ENCODE peak calls at places on chromosomes 5 and 9, in nine cellular contexts. O is cardiac muscle cell, Y is HCT116, K is GM06990, C is sigmoid colon, H is breast epithelium, V is heart left ventricle, T is LNCaP clone FGC, U is choroid plexus epithelial cell. X is an unnamed sample.

GRCh38 chr9:4235951-4236804 is 63.7 kb downstream of the GLIS3 start:
- DNase-seq in C (no peak), O (no peak), V (no peak), H (no peak), U (peak), K (no peak), T (peak), Y (peak), X (peak)

GRCh38 chr5:163619951-163620350 is 114.5 kb downstream of the MAT2B start:
- DNase-seq in O (no peak), T (no peak), Y (no peak), V (no peak), C (no peak), K (no peak), U (no peak), H (no peak), X (no peak)

GRCh38 chr5:39570418-39571027 is 145.7 kb upstream of the DAB2 start:
- DNase-seq in V (no peak), Y (peak), T (no peak), H (no peak), U (peak), C (no peak), K (no peak), O (peak), X (peak)

GRCh38 chr5:40518511-40518917 is 161.2 kb upstream of the PTGER4 start:
- DNase-seq in H (no peak), C (no peak), Y (peak), T (no peak), U (no peak), V (no peak), O (no peak), K (no peak), X (peak)

GRCh38 chr9:116549061-116549664 is 137.9 kb upstream of the TRIM32 start:
- DNase-seq in V (peak), O (no peak), T (no peak), H (peak), K (no peak), C (peak), Y (peak), U (peak), X (peak)

GRCh38 chr9:90466481-90466880 is 176.1 kb downstream of the DIRAS2 start:
- DNase-seq in T (no peak), H (no peak), Y (no peak), C (no peak), U (no peak), V (no peak), K (no peak), O (no peak), X (no peak)

GRCh38 chr9:36971935-36972488 is 62.1 kb downstream of the PAX5 start:
- DNase-seq in V (no peak), K (no peak), U (no peak), C (no peak), T (no peak), Y (no peak), H (no peak), O (no peak), X (no peak)

GRCh38 chr5:150574818-150575537 is 65.5 kb upstream of the SYNPO start:
- DNase-seq in C (peak), O (no peak), H (no peak), K (no peak), V (no peak), Y (no peak), U (no peak), T (no peak), X (no peak)

GRCh38 chr9:19967567-19968459 is 179.0 kb upstream of the SLC24A2 start:
- DNase-seq in O (no peak), Y (no peak), K (no peak), V (no peak), C (no peak), H (no peak), T (no peak), U (peak), X (no peak)

GRCh38 chr9:133054966-133055365 is 6.8 kb upstream of the CEL start:
- DNase-seq in H (peak), C (no peak), U (peak), O (peak), K (no peak), V (peak), T (no peak), Y (no peak), X (no peak)

GRCh38 chr9:111034573-111035539 is 3.4 kb downstream of the LPAR1 start:
- DNase-seq in Y (no peak), O (no peak), T (no peak), V (no peak), H (no peak), C (no peak), K (no peak), U (no peak), X (no peak)

GRCh38 chr9:16753256-16753655 is 117.2 kb downstream of the BNC2 start:
- DNase-seq in C (no peak), Y (no peak), H (no peak), O (no peak), U (no peak), K (no peak), V (no peak), T (no peak), X (no peak)

GRCh38 chr5:141691867-141692532 is 10.0 kb upstream of the ARAP3 start:
- DNase-seq in Y (peak), K (peak), T (no peak), V (peak), H (peak), U (peak), C (peak), O (peak), X (peak)

GRCh38 chr9:109793921-109794320 is 13.9 kb downstream of the PALM2AKAP2 start:
- DNase-seq in Y (no peak), U (no peak), H (no peak), V (no peak), C (no peak), O (no peak), T (no peak), K (no peak), X (no peak)

GRCh38 chr5:163888366-163888765 is 382.9 kb downstream of the MAT2B start:
- DNase-seq in C (no peak), H (no peak), U (peak), T (no peak), O (no peak), Y (no peak), K (no peak), V (no peak), X (no peak)

GRCh38 chr5:180070726-180071417 is 687 bp downstream of the RNF130 start:
- DNase-seq in Y (no peak), K (no peak), U (peak), O (peak), V (peak), C (peak), H (peak), T (no peak), X (peak)

GRCh38 chr5:68381060-68381459 is 165.5 kb downstream of the PIK3R1 start:
- DNase-seq in T (no peak), V (no peak), U (no peak), C (no peak), O (no peak), K (no peak), Y (no peak), H (no peak), X (no peak)

GRCh38 chr9:21796768-21797167 is 5.7 kb upstream of the MTAP start:
- DNase-seq in U (peak), O (no peak), C (no peak), H (no peak), Y (no peak), T (no peak), V (no peak), K (no peak), X (peak)

GRCh38 chr5:57097526-57097925 is 76.3 kb upstream of the GPBP1 start:
- DNase-seq in O (no peak), U (no peak), V (no peak), Y (no peak), T (no peak), K (no peak), C (no peak), H (no peak), X (no peak)

GRCh38 chr5:57094753-57095683 is 78.8 kb upstream of the GPBP1 start:
- DNase-seq in C (no peak), U (peak), K (no peak), V (no peak), O (no peak), H (no peak), Y (no peak), T (no peak), X (peak)
- TF ChIP-seq CTCF in C (no peak), U (peak), K (peak), V (no peak), O (peak), H (no peak), Y (no peak), T (peak), X (peak)

GRCh38 chr5:115309751-115310370 is 13.4 kb upstream of the CCDC112 start:
- DNase-seq in Y (peak), K (peak), H (no peak), V (no peak), C (no peak), U (peak), T (no peak), O (peak), X (no peak)
- TF ChIP-seq CTCF in Y (peak), K (peak), H (peak), V (peak), C (peak), U (peak), T (peak), O (peak), X (peak)

DNA sequence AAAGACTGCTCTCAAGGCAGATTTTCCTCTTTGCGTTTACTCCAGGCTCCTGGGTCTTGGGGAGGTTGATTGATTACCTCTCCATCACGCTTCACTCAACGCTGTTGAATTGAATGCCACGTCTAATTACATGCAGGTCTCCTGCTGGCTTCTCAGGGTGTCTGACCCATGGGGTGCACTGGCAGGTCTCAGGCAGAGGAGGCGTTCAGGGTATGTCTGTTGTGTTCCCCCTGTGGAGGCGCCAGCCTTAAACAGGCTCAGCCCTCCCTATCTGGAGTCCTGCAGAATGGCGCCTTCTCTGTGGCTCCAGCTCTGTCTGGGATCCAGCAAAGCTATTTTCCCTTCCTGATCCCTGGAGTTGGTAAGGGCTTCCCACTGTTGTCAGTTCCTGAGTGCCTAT is 149.9 kb downstream of the NTRK2 start:
- DNase-seq in K (no peak), C (no peak), H (no peak), Y (no peak), V (no peak), O (peak), T (no peak), U (no peak), X (no peak)
- TF ChIP-seq CTCF in K (no peak), C (no peak), H (no peak), Y (no peak), V (no peak), O (no peak), T (no peak), U (no peak), X (no peak)

DNA sequence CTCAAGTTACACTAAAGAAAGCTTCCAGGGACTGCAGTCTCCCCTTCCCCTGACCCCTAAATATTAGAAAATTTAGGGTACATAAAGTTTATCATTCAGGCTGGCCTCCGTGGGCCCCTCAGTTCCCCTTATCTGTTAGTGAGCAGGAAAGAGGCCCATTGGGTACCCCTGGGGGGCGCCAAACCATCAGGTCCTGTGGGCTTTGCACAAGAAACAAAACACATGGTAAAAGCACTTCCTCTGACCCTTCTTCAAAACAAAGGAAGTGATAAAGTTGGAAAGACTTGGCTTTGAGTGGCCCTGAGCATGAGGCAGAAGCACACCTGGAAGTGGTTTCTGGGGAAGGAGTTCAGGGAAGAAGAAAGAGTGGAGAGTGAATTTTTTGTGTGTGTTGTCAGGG is 213.0 kb downstream of the SMARCA2 start:
- DNase-seq in K (no peak), T (no peak), V (no peak), C (no peak), H (no peak), O (no peak), U (no peak), Y (no peak), X (peak)
- TF ChIP-seq CTCF in K (peak), T (peak), V (no peak), C (peak), H (peak), O (peak), U (peak), Y (peak), X (no peak)

GRCh38 chr5:139273572-139274264 is 19.8 kb upstream of the MATR3 start:
- DNase-seq in V (peak), T (no peak), U (peak), O (peak), Y (peak), K (peak), C (peak), H (peak), X (peak)
- TF ChIP-seq CTCF in V (no peak), T (no peak), U (peak), O (no peak), Y (no peak), K (peak), C (no peak), H (peak), X (no peak)

GRCh38 chr5:126846344-126846743 is 69.4 kb downstream of the LMNB1 start:
- DNase-seq in C (no peak), T (no peak), U (peak), O (no peak), Y (no peak), V (no peak), H (no peak), K (no peak), X (no peak)
- TF ChIP-seq CTCF in C (no peak), T (peak), U (peak), O (peak), Y (no peak), V (no peak), H (no peak), K (no peak), X (no peak)

GRCh38 chr5:57651127-57651526 is 168.5 kb upstream of the ACTBL2 start:
- DNase-seq in T (no peak), H (no peak), U (no peak), O (no peak), K (no peak), Y (no peak), C (no peak), V (no peak), X (no peak)
- TF ChIP-seq CTCF in T (no peak), H (no peak), U (no peak), O (no peak), K (no peak), Y (no peak), C (no peak), V (no peak), X (no peak)

GRCh38 chr5:81207009-81207408 is 26.1 kb upstream of the CKMT2 start:
- DNase-seq in U (peak), T (no peak), H (no peak), Y (no peak), K (no peak), C (no peak), V (no peak), O (peak), X (peak)
- TF ChIP-seq CTCF in U (peak), T (peak), H (no peak), Y (peak), K (peak), C (no peak), V (no peak), O (peak), X (no peak)